ENCODE peak calls at places on chromosomes 1 and 21, in five cellular contexts. B is cardiac muscle cell, V is foreskin fibroblast, D is SK-N-SH, K is Peyer's patch. R is an unnamed sample.

GRCh38 chr1:56709269-56709880 is 64.3 kb downstream of the PRKAA2 start:
- DNase-seq in B (peak), V (peak), D (peak), K (no peak), R (peak)

GRCh38 chr1:21822349-21822748 is 10.3 kb downstream of the LDLRAD2 start:
- DNase-seq in B (no peak), V (peak), D (peak), K (no peak), R (no peak)

GRCh38 chr1:3065797-3066196 is 3.2 kb upstream of the PRDM16 start:
- DNase-seq in B (no peak), V (no peak), D (no peak), K (no peak), R (no peak)

GRCh38 chr1:19074361-19074901 is 118.0 kb upstream of the IFFO2 start:
- DNase-seq in B (no peak), V (no peak), D (no peak), K (peak), R (no peak)

GRCh38 chr1:178060789-178061556 is 32.9 kb upstream of the RASAL2 start:
- DNase-seq in B (peak), V (peak), D (no peak), K (no peak), R (peak)

GRCh38 chr1:207004931-207005830 is 27.4 kb downstream of the C1orf116 start:
- DNase-seq in B (peak), V (peak), D (peak), K (peak), R (peak)

GRCh38 chr1:15153842-15154479 is 414 bp downstream of the TMEM51 start:
- DNase-seq in B (peak), V (peak), D (peak), K (no peak), R (peak)

GRCh38 chr1:58768971-58769808 is 14.7 kb downstream of the JUN start:
- DNase-seq in B (peak), V (peak), D (peak), K (peak), R (peak)

GRCh38 chr1:55010887-55011217 is 12.1 kb downstream of the BSND start:
- DNase-seq in B (no peak), V (no peak), D (no peak), K (no peak), R (no peak)

GRCh38 chr1:183834568-183834967 is 29.6 kb downstream of the RGL1 start:
- DNase-seq in B (peak), V (no peak), D (no peak), K (no peak), R (peak)

GRCh38 chr1:156475568-156476500 is 24.7 kb downstream of the MEF2D start:
- DNase-seq in B (no peak), V (peak), D (no peak), K (no peak), R (peak)

GRCh38 chr1:47765236-47765635 is 231.9 kb downstream of the TRABD2B start:
- DNase-seq in B (no peak), V (no peak), D (no peak), K (no peak), R (no peak)

GRCh38 chr1:13930151-13930550 is 230.2 kb downstream of the PRDM2 start:
- DNase-seq in B (no peak), V (peak), D (peak), K (no peak), R (no peak)

GRCh38 chr1:1894354-1895049 is 3.6 kb upstream of the GNB1 start:
- DNase-seq in B (no peak), V (no peak), D (no peak), K (no peak), R (no peak)

GRCh38 chr1:208781391-208782035 is 537.3 kb upstream of the PLXNA2 start:
- DNase-seq in B (no peak), V (no peak), D (no peak), K (no peak), R (no peak)

GRCh38 chr1:231778009-231778719 is 151.6 kb downstream of the DISC1 start:
- DNase-seq in B (peak), V (peak), D (no peak), K (no peak), R (peak)

GRCh38 chr1:2855206-2856075 is 53.9 kb upstream of the TTC34 start:
- DNase-seq in B (no peak), V (no peak), D (no peak), K (no peak), R (no peak)

GRCh38 chr1:156746716-156747631 is 4.5 kb downstream of the HDGF start:
- DNase-seq in B (peak), V (peak), D (peak), K (peak), R (peak)

GRCh38 chr1:107404756-107405155 is 263.9 kb downstream of the NTNG1 start:
- DNase-seq in B (peak), V (peak), D (no peak), K (no peak), R (peak)

GRCh38 chr1:226674892-226675719 is 64.0 kb downstream of the ITPKB start:
- DNase-seq in B (peak), V (no peak), D (no peak), K (peak), R (no peak)

GRCh38 chr1:34796990-34797389 is 4.2 kb downstream of the GJA4 start:
- DNase-seq in B (no peak), V (no peak), D (no peak), K (no peak), R (no peak)

GRCh38 chr21:28655471-28655870 is 337.2 kb downstream of the LTN1 start:
- DNase-seq in B (no peak), V (no peak), D (no peak), K (no peak), R (no peak)

DNA sequence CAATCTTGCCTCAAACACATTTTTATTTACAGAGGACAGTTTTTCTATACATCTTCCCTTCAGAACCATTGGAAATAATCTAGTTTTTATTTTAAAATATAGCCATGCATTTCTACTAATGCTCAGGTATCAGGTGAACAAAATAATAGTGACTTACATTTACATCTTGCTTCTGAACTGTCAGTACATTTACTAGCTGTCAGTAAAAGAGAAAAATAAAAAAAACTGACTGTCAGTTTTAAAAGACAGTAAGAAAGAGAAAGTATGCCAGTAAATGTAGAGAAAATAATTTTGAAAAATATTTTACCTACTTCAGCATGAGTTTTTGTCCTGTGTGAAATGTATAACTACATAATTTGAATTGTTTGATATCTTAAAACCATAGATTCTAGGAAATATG is 33.5 kb downstream of the USH2A start:
- DNase-seq in B (no peak), V (no peak), D (no peak), K (no peak), R (no peak)
- TF ChIP-seq CTCF in B (no peak), V (no peak), D (no peak), K (no peak), R (no peak)

GRCh38 chr1:115837762-115838421 is 3.0 kb downstream of the NHLH2 start:
- DNase-seq in B (no peak), V (peak), D (no peak), K (no peak), R (no peak)
- H3K4me3 ChIP-seq in B (peak), V (no peak), D (no peak), K (no peak), R (no peak)

GRCh38 chr1:44220001-44220751 is 6.9 kb downstream of the DMAP1 start:
- DNase-seq in B (no peak), V (peak), D (peak), K (no peak), R (no peak)
- TF ChIP-seq CTCF in B (no peak), V (no peak), D (no peak), K (no peak), R (no peak)

GRCh38 chr1:64245495-64245894 is 42.1 kb downstream of the UBE2U start:
- DNase-seq in B (no peak), V (no peak), D (no peak), K (no peak), R (no peak)
- H3K4me3 ChIP-seq in B (no peak), V (no peak), D (no peak), K (no peak), R (no peak)